ENCODE peak calls at places on chromosome 14, in four cellular contexts. D, N, I and W are unnamed samples.

GRCh38 chr14:91303091-91303923 is 58.8 kb upstream of the GPR68 start:
- DNase-seq in I (no peak), N (no peak), D (peak), W (no peak)

GRCh38 chr14:48805315-48805714 is 780.9 kb downstream of the RPS29 start:
- DNase-seq in D (no peak), I (no peak), N (no peak), W (no peak)

GRCh38 chr14:94366146-94366887 is 22.1 kb downstream of the SERPINA1 start:
- DNase-seq in N (no peak), D (no peak), I (no peak), W (no peak)

GRCh38 chr14:36316131-36316530 is 4.3 kb downstream of the MBIP start:
- DNase-seq in D (no peak), N (no peak), I (no peak), W (no peak)

GRCh38 chr14:74444866-74445265 is 18.9 kb upstream of the SYNDIG1L start:
- DNase-seq in D (no peak), I (peak), N (no peak), W (no peak)

GRCh38 chr14:89544636-89545301 is 127.7 kb upstream of the FOXN3 start:
- DNase-seq in D (no peak), I (no peak), N (no peak), W (no peak)

GRCh38 chr14:36373982-36374673 is 53.7 kb upstream of the MBIP start:
- DNase-seq in D (peak), I (peak), N (peak), W (peak)

GRCh38 chr14:65502676-65503124 is 90.2 kb downstream of the FUT8 start:
- DNase-seq in I (no peak), N (no peak), D (no peak), W (peak)

GRCh38 chr14:64536488-64537245 is 3.9 kb upstream of the HSPA2 start:
- DNase-seq in N (no peak), D (no peak), I (no peak), W (peak)

GRCh38 chr14:32985881-32986280 is 47.2 kb downstream of the NPAS3 start:
- DNase-seq in I (no peak), D (no peak), N (no peak), W (peak)

GRCh38 chr14:72613196-72613974 is 280.5 kb downstream of the DPF3 start:
- DNase-seq in D (no peak), I (peak), N (no peak), W (no peak)

GRCh38 chr14:104332634-104333270 is 194.4 kb downstream of the KIF26A start:
- DNase-seq in I (peak), N (no peak), D (no peak), W (no peak)

GRCh38 chr14:94648801-94649200 is 36.6 kb downstream of the SERPINA3 start:
- DNase-seq in N (no peak), I (peak), D (no peak), W (no peak)

GRCh38 chr14:61514006-61514830 is 181.1 kb upstream of the HIF1A start:
- DNase-seq in I (no peak), N (no peak), D (no peak), W (peak)

GRCh38 chr14:104977681-104978647 is at the start of gene AHNAK2:
- DNase-seq in N (peak), D (no peak), I (peak), W (peak)

GRCh38 chr14:63962896-63963295 is 110.1 kb downstream of the SYNE2 start:
- DNase-seq in N (no peak), I (no peak), D (no peak), W (no peak)

GRCh38 chr14:50941151-50941550 is 3.1 kb downstream of the PYGL start:
- DNase-seq in D (no peak), N (no peak), I (no peak), W (peak)

GRCh38 chr14:99475179-99475578 is 5.5 kb downstream of the SETD3 start:
- DNase-seq in D (no peak), I (no peak), N (no peak), W (peak)
- TF ChIP-seq CTCF in D (no peak), I (peak), N (no peak), W (peak)

GRCh38 chr14:88488081-88488480 is 66.7 kb downstream of the PTPN21 start:
- DNase-seq in D (no peak), I (no peak), N (no peak), W (no peak)
- H3K4me3 ChIP-seq in D (no peak), I (no peak), N (no peak), W (no peak)

GRCh38 chr14:22221508-22221907 is 367.5 kb downstream of the DAD1 start:
- DNase-seq in D (peak), I (no peak), N (no peak), W (peak)
- TF ChIP-seq CTCF in D (peak), I (no peak), N (no peak), W (peak)

DNA sequence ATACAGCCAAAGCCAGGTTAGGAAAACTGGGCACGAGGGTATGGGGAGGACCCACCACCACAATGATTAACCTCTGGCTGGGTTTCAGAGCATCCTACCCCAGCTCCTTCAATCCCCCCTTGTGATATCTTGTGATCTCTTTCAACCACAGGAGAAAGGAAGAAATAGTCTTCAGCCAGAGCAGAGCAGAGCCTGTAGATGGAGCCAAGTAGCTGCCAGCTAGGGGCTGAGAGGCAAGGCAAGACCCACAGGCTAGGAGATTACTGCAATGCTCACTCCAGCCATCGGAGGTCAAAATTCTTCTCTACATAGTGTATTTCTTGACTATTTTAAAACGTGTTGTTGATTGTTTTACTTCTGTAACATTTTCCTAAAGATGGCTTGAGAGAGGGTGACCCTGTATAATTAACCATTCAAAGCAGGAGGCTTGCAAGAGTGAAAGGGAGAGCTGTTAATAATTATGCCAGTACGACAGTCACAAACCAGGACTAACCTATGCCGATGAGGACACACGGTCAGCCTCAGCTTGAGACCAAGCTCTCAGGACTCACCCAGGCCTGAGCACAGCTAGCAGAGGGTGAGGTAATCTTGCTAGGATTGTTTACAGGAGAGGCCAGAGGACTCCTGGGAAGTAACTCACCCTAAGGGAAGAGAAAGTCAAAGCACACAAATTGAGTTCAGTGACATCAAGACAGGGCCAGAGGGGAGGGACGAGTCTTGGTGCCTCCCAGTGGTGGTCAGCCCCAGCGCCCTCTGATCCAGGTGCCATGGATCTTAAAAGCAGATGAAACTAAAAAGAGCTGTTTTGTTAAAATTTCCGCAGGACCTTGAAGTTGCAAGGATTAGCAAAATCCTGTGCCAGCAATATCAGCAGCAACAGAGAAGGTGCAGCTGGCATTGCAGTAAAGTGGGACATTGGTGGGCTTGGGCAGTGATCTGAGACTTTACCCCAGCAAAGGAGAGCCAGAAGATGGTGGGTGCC is 29.8 kb upstream of the CDKN3 start:
- DNase-seq in I (no peak), D (peak), N (no peak), W (peak)
- H3K4me3 ChIP-seq in I (no peak), D (no peak), N (no peak), W (no peak)

DNA sequence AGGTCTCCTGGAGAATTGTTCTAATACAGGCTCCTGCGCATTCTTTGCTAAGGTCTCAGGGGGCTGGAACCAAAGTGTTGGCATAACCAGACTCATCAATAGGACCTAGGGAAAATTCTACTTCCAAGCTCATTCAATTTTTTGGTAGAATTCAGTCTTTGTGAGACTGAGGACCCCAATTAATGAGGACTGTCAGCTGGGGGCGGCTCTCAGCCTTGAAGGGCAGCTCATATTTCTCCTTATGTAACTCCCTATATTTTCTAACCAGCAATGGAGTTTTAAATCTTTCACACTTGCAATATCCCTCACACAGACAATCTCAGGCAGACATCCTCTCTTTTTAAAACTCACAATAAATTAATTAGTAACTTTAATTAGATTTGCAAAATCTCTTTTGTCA is 476.4 kb upstream of the LRFN5 start:
- DNase-seq in D (no peak), N (no peak), I (no peak), W (no peak)
- TF ChIP-seq CTCF in D (no peak), N (no peak), I (no peak), W (no peak)

GRCh38 chr14:52355526-52355925 is 41.4 kb downstream of the PTGER2 start:
- DNase-seq in I (no peak), N (no peak), D (no peak), W (no peak)
- H3K4me3 ChIP-seq in I (no peak), N (no peak), D (no peak), W (no peak)

DNA sequence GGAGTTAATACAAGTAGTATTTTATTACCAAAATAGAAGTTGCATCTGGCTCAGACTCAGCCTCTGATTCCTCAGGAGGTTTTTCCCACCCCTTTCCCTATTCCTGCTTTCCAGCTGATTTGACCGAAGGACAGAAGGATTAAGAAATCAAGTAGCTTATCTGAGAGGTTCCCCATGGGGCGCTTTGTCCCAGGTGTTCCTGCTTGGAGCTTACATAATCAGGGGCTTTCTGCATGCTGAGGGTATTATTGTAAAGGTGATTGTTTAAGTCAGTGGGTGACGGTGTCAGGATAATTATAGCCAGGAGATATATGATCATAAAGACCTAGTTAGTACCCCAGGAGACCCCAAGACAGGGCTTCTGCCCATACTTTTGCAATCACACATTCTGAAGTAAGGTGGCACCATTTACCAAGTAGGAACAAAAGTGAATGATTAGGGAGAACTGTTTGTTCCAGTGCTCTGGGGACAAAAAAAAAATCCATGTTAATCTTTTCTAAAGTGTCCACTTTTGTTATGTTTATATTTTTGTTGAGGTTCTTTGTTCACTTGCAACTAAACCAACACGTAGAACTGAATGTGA is 921.3 kb downstream of the NRXN3 start:
- DNase-seq in N (no peak), I (no peak), D (no peak), W (no peak)
- TF ChIP-seq CTCF in N (no peak), I (no peak), D (no peak), W (no peak)

GRCh38 chr14:99270491-99271287 is 1.3 kb downstream of the BCL11B start:
- DNase-seq in D (no peak), N (no peak), I (no peak), W (no peak)

GRCh38 chr14:99271288-99271941 is 582 bp downstream of the BCL11B start:
- DNase-seq in N (no peak), I (no peak), D (no peak), W (no peak)

GRCh38 chr14:99266181-99267178 is 5.5 kb downstream of the BCL11B start:
- DNase-seq in N (peak), D (peak), I (peak), W (peak)

GRCh38 chr14:99267871-99268775 is 3.9 kb downstream of the BCL11B start:
- DNase-seq in I (no peak), D (no peak), N (no peak), W (no peak)

GRCh38 chr14:99268776-99269510 is 3.1 kb downstream of the BCL11B start:
- DNase-seq in N (no peak), D (no peak), I (no peak), W (no peak)
- H3K4me3 ChIP-seq in N (no peak), D (no peak), I (no peak), W (no peak)

DNA sequence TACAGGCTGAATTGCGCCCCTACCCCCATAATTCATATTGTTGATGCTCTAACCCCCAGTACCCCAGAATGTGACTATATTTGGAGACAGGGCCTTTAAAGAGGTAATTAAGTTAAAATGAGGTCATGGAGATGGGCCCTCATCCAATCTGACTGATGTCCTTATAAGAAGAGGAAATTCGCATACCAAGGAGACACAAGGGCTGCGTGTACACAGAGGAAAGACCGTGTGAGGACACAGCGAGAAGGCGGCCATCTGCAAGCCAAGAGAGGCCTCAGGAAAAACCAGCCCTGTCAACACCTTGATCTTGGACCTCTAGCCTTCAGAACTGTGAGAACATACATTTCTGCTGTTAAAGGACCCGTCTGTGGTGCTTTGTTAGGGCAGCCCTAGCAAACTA is 50.3 kb upstream of the GPATCH2L start:
- DNase-seq in D (no peak), N (no peak), I (no peak), W (no peak)
- TF ChIP-seq CTCF in D (no peak), N (no peak), I (no peak), W (no peak)